ENCODE peak calls at places on chromosomes 7 and 10, in six cellular contexts. P is GM12864; Y is neural crest cell; U is A172; B is brain microvascular endothelial cell; I is CD8-positive, alpha-beta memory T cell. C is an unnamed sample.
A peak's percentile ranks its signal among the peaks of the same experiment; 100 is the strongest.

GRCh38 chr10:30747633-30748032 is 118.1 kb upstream of the LYZL2 start:
- DNase-seq in I (peak; percentile 62), U (peak; percentile 79), B (peak; percentile 38), P (no peak), Y (no peak), C (no peak)

GRCh38 chr7:21169667-21170605 is 257.9 kb upstream of the SP4 start:
- DNase-seq in P (no peak), B (no peak), U (no peak), I (no peak), Y (no peak), C (peak; percentile 26)

GRCh38 chr10:103564799-103565365 is 71.4 kb downstream of the NEURL1 start:
- DNase-seq in P (no peak), I (no peak), U (no peak), Y (peak; percentile 56), B (peak; percentile 8), C (peak; percentile 61)

GRCh38 chr10:22647244-22647643 is 67.1 kb downstream of the PIP4K2A start:
- DNase-seq in U (no peak), B (no peak), Y (no peak), P (no peak), I (no peak), C (no peak)

GRCh38 chr10:80281784-80282505 is 7.5 kb downstream of the MAT1A start:
- DNase-seq in B (no peak), I (no peak), U (no peak), P (no peak), Y (no peak), C (no peak)

GRCh38 chr7:149144996-149145850 is 2.0 kb upstream of the ZNF398 start:
- DNase-seq in B (no peak), P (no peak), U (no peak), Y (no peak), I (no peak), C (no peak)

GRCh38 chr10:133355991-133356390 is 1.8 kb downstream of the FUOM start:
- DNase-seq in U (no peak), I (no peak), Y (no peak), P (no peak), B (no peak), C (no peak)

GRCh38 chr7:157674027-157674714 is 337.4 kb downstream of the DNAJB6 start:
- DNase-seq in P (no peak), I (peak; percentile 31), U (no peak), B (no peak), Y (no peak), C (no peak)

GRCh38 chr7:54664235-54665228 is 94.5 kb downstream of the SEC61G start:
- DNase-seq in Y (peak; percentile 71), I (no peak), P (no peak), U (peak; percentile 63), B (peak; percentile 10), C (peak; percentile 94)

GRCh38 chr7:64879097-64879730 is 23.9 kb upstream of the ZNF273 start:
- DNase-seq in I (no peak), U (no peak), Y (no peak), B (no peak), P (no peak), C (peak; percentile 13)

GRCh38 chr10:33026422-33026821 is 68.4 kb upstream of the ITGB1 start:
- DNase-seq in I (no peak), U (no peak), Y (no peak), P (no peak), B (no peak), C (no peak)

GRCh38 chr7:128757203-128757602 is 18.0 kb downstream of the CALU start:
- DNase-seq in Y (no peak), P (no peak), B (no peak), I (no peak), U (no peak), C (no peak)

GRCh38 chr7:8131694-8132605 is 130.0 kb downstream of the ICA1 start:
- DNase-seq in B (no peak), I (peak; percentile 73), P (peak; percentile 75), Y (no peak), U (no peak), C (no peak)

GRCh38 chr10:70985824-70986336 is 97.5 kb upstream of the PCBD1 start:
- DNase-seq in U (peak; percentile 35), B (no peak), I (no peak), Y (no peak), P (no peak), C (no peak)

GRCh38 chr7:32680259-32681173 is 185.2 kb downstream of the AVL9 start:
- DNase-seq in P (no peak), B (peak; percentile 22), U (peak; percentile 69), I (no peak), Y (no peak), C (no peak)

GRCh38 chr7:119665791-119666190 is 607.2 kb upstream of the KCND2 start:
- DNase-seq in Y (no peak), P (no peak), U (peak; percentile 20), I (no peak), B (peak; percentile 5), C (no peak)

GRCh38 chr10:23345861-23346260 is 1.3 kb upstream of the C10orf67 start:
- DNase-seq in B (peak; percentile 91), I (no peak), P (no peak), Y (no peak), U (peak; percentile 88), C (no peak)

GRCh38 chr7:122305475-122306319 is 1.1 kb upstream of the FEZF1 start:
- DNase-seq in U (no peak), I (no peak), Y (no peak), B (no peak), P (no peak), C (peak; percentile 65)

GRCh38 chr7:87414400-87415188 is 60.9 kb downstream of the ABCB4 start:
- DNase-seq in P (no peak), I (no peak), Y (no peak), U (no peak), B (no peak), C (no peak)

GRCh38 chr10:96613565-96613964 is 26.8 kb upstream of the TM9SF3 start:
- DNase-seq in Y (no peak), I (no peak), B (no peak), P (no peak), U (peak; percentile 11), C (no peak)

GRCh38 chr7:135774284-135774683 is 25.7 kb upstream of the FAM180A start:
- DNase-seq in B (no peak), I (no peak), Y (no peak), P (no peak), U (peak; percentile 54), C (no peak)

GRCh38 chr7:128108641-128109423 is 77.6 kb upstream of the LRRC4 start:
- DNase-seq in P (peak; percentile 72), Y (no peak), U (no peak), I (no peak), B (no peak), C (no peak)

GRCh38 chr10:45446858-45447257 is 72.8 kb downstream of the ALOX5 start:
- DNase-seq in P (no peak), U (no peak), I (no peak), Y (no peak), B (no peak), C (peak; percentile 19)

GRCh38 chr10:104322416-104322782 is 15.9 kb downstream of the ITPRIP start:
- DNase-seq in B (no peak), I (no peak), U (no peak), Y (no peak), P (no peak), C (no peak)

GRCh38 chr10:101956105-101956504 is 99.9 kb downstream of the ARMH3 start:
- DNase-seq in Y (no peak), U (no peak), P (no peak), B (no peak), I (no peak), C (no peak)

GRCh38 chr10:80513106-80513505 is 24.6 kb upstream of the SH2D4B start:
- DNase-seq in B (no peak), P (no peak), Y (no peak), I (no peak), U (no peak), C (no peak)

GRCh38 chr7:77266162-77266807 is 66.7 kb upstream of the FGL2 start:
- DNase-seq in U (no peak), I (no peak), P (peak; percentile 38), B (no peak), Y (no peak), C (no peak)

GRCh38 chr7:74023037-74023436 is 4.9 kb upstream of the ELN start:
- DNase-seq in Y (peak; percentile 15), B (peak; percentile 51), P (no peak), I (no peak), U (peak; percentile 81), C (no peak)

GRCh38 chr10:48296699-48297098 is 9.8 kb upstream of the MAPK8 start:
- DNase-seq in Y (no peak), P (no peak), I (no peak), B (no peak), U (no peak), C (no peak)

GRCh38 chr10:112774210-112774609 is 175.8 kb upstream of the TCF7L2 start:
- DNase-seq in I (no peak), U (no peak), Y (no peak), P (no peak), B (no peak), C (no peak)